ENCODE peak calls at places on chromosomes 3 and 15, in ten cellular contexts. J is pancreas, Y is HL-60, C is dorsolateral prefrontal cortex, B is fibroblast of mammary gland, A is uterus, E is hepatocyte, U is colonic mucosa, Z is small intestine, Q is body of pancreas. P is an unnamed sample.

GRCh38 chr15:39358441-39359041 is 222.3 kb upstream of the THBS1 start:
- DNase-seq in B (peak; percentile 42), Q (peak; percentile 33), U (no peak), C (no peak), Y (no peak), A (peak; percentile 65), E (no peak), J (peak; percentile 42), Z (peak; percentile 6), P (no peak)

GRCh38 chr3:32442766-32443165 is 51.1 kb downstream of the CMTM7 start:
- DNase-seq in A (no peak), Q (no peak), E (no peak), B (peak; percentile 28), J (no peak), Z (no peak), U (no peak), C (no peak), Y (no peak), P (no peak)

GRCh38 chr3:44421280-44421679 is 56.2 kb downstream of the ZNF445 start:
- DNase-seq in Z (no peak), U (no peak), A (no peak), B (no peak), C (no peak), E (no peak), Q (no peak), J (no peak), Y (no peak), P (no peak)

GRCh38 chr3:174358252-174358651 is 500.9 kb upstream of the NAALADL2 start:
- DNase-seq in A (no peak), Y (no peak), C (no peak), U (no peak), E (no peak), Z (no peak), B (peak; percentile 12), J (no peak), Q (no peak), P (no peak)

GRCh38 chr15:40006646-40007045 is 32.3 kb downstream of the SRP14 start:
- DNase-seq in J (no peak), Z (no peak), Y (no peak), Q (no peak), C (no peak), U (no peak), E (no peak), B (peak; percentile 61), A (no peak), P (no peak)

GRCh38 chr3:50161320-50161719 is 6.2 kb downstream of the SEMA3F start:
- DNase-seq in B (no peak), Z (peak; percentile 84), U (peak; percentile 88), Y (no peak), E (no peak), Q (no peak), A (no peak), C (no peak), J (no peak), P (no peak)

GRCh38 chr3:115713247-115713646 is 89.9 kb downstream of the GAP43 start:
- DNase-seq in B (no peak), C (peak; percentile 34), Q (peak; percentile 65), Y (no peak), A (no peak), J (peak; percentile 69), E (peak; percentile 35), U (no peak), Z (no peak), P (no peak)

GRCh38 chr3:5197022-5197421 is 9.5 kb downstream of the EDEM1 start:
- DNase-seq in Z (no peak), U (no peak), Y (no peak), J (no peak), Q (no peak), E (no peak), A (no peak), C (no peak), B (peak; percentile 69), P (no peak)

GRCh38 chr3:34066999-34067398 is 268.6 kb downstream of the PDCD6IP start:
- DNase-seq in B (no peak), Q (no peak), Y (no peak), A (no peak), Z (no peak), U (no peak), E (no peak), C (no peak), J (no peak), P (no peak)

GRCh38 chr15:93241696-93242585 is 152.9 kb upstream of the RGMA start:
- DNase-seq in A (no peak), B (no peak), U (no peak), E (no peak), Y (no peak), J (no peak), C (no peak), Q (no peak), Z (no peak), P (no peak)

GRCh38 chr3:30664884-30665283 is 58.5 kb downstream of the TGFBR2 start:
- DNase-seq in Q (no peak), C (no peak), B (no peak), U (no peak), J (no peak), Y (peak; percentile 69), E (no peak), Z (peak; percentile 29), A (no peak), P (no peak)

GRCh38 chr3:23580337-23580736 is 225.4 kb upstream of the UBE2E1 start:
- DNase-seq in U (no peak), C (no peak), B (peak; percentile 82), A (no peak), Z (peak; percentile 5), Y (no peak), Q (no peak), E (no peak), J (no peak), P (no peak)

GRCh38 chr3:69731080-69731479 is 8.2 kb upstream of the MITF start:
- DNase-seq in Z (no peak), B (no peak), A (no peak), Q (no peak), U (no peak), C (no peak), E (no peak), J (no peak), Y (no peak), P (no peak)

GRCh38 chr15:35427091-35427490 is 118.9 kb downstream of the DPH6 start:
- DNase-seq in B (peak; percentile 80), U (no peak), A (no peak), E (peak; percentile 4), C (no peak), J (no peak), Q (no peak), Y (no peak), Z (no peak), P (no peak)

GRCh38 chr3:153977148-153977547 is 144.0 kb upstream of the ARHGEF26 start:
- DNase-seq in C (peak; percentile 11), E (no peak), B (peak; percentile 54), Z (no peak), U (no peak), A (peak; percentile 55), J (no peak), Q (no peak), Y (no peak), P (no peak)

GRCh38 chr3:46110701-46111493 is 83.6 kb upstream of the XCR1 start:
- DNase-seq in B (peak; percentile 93), U (peak; percentile 67), E (peak; percentile 51), A (no peak), Z (peak; percentile 88), J (no peak), C (no peak), Q (no peak), Y (peak; percentile 96), P (no peak)

GRCh38 chr3:157026091-157026490 is 133.9 kb downstream of the CCNL1 start:
- DNase-seq in B (no peak), A (no peak), Y (no peak), Q (no peak), C (no peak), J (no peak), Z (no peak), E (no peak), U (no peak), P (no peak)

GRCh38 chr15:76930831-76931396 is 635 bp upstream of the RCN2 start:
- DNase-seq in A (no peak), Q (no peak), E (no peak), J (no peak), Y (no peak), Z (no peak), B (no peak), U (no peak), C (no peak), P (no peak)

GRCh38 chr15:76929011-76929760 is 2.4 kb upstream of the RCN2 start:
- DNase-seq in Y (no peak), Z (no peak), A (no peak), E (no peak), J (no peak), Q (no peak), C (no peak), U (no peak), B (no peak), P (no peak)

GRCh38 chr15:76931397-76932089 is at the start of gene RCN2:
- DNase-seq in J (peak; percentile 97), Y (peak; percentile 94), Q (peak; percentile 96), A (peak; percentile 95), B (peak; percentile 87), C (peak; percentile 96), U (peak; percentile 95), Z (peak; percentile 95), E (peak; percentile 98), P (peak; percentile 96)

GRCh38 chr15:76935620-76936019 is 4.1 kb downstream of the RCN2 start:
- DNase-seq in E (no peak), J (no peak), U (no peak), Y (no peak), C (no peak), Z (no peak), A (no peak), Q (no peak), B (no peak), P (no peak)

GRCh38 chr15:76932090-76932966 is 779 bp downstream of the RCN2 start:
- DNase-seq in Q (no peak), C (no peak), E (no peak), J (no peak), Z (peak; percentile 19), U (no peak), B (peak; percentile 6), A (no peak), Y (peak; percentile 9), P (no peak)
- H3K4me3 ChIP-seq in Q (peak overlapping the region; percentile 49), C (peak overlapping the region; percentile 77), E (peak overlapping the region; percentile 75), J (peak overlapping the region; percentile 70), Z (peak overlapping the region; percentile 93), U (peak overlapping the region; percentile 72), B (peak overlapping the region; percentile 80), A (peak overlapping the region; percentile 76), Y (peak overlapping the region; percentile 87), P (peak overlapping the region; percentile 65)

GRCh38 chr3:64685331-64685799 is 2.4 kb downstream of the ADAMTS9 start:
- DNase-seq in U (peak; percentile 37), A (peak; percentile 72), C (peak; percentile 36), E (peak; percentile 51), Y (no peak), Q (peak; percentile 25), Z (peak; percentile 7), J (no peak), B (peak; percentile 71), P (no peak)
- H3K4me3 ChIP-seq in U (peak overlapping the region; percentile 52), A (peak overlapping the region; percentile 69), C (peak overlapping the region; percentile 69), E (peak overlapping the region; percentile 68), Y (no peak overlapping the region), Q (peak overlapping the region; percentile 26), Z (peak overlapping the region; percentile 45), J (peak overlapping the region; percentile 31), B (peak overlapping the region; percentile 70), P (peak overlapping the region; percentile 59)

GRCh38 chr3:158279584-158279983 is 169.7 kb downstream of the RSRC1 start:
- DNase-seq in Q (no peak), C (no peak), Z (no peak), Y (peak; percentile 29), E (no peak), U (no peak), B (no peak), A (no peak), J (no peak), P (no peak)
- H3K4me3 ChIP-seq in Q (no peak overlapping the region), C (no peak overlapping the region), Z (no peak overlapping the region), Y (no peak overlapping the region), E (no peak overlapping the region), U (no peak overlapping the region), B (no peak overlapping the region), A (no peak overlapping the region), J (no peak overlapping the region), P (no peak overlapping the region)

GRCh38 chr3:9190276-9190675 is 59.2 kb downstream of the SRGAP3 start:
- DNase-seq in Q (no peak), Y (no peak), U (no peak), B (no peak), E (no peak), Z (no peak), J (no peak), C (no peak), A (no peak), P (no peak)
- H3K4me3 ChIP-seq in Q (no peak overlapping the region), Y (no peak overlapping the region), U (no peak overlapping the region), B (no peak overlapping the region), E (no peak overlapping the region), Z (no peak overlapping the region), J (no peak overlapping the region), C (no peak overlapping the region), A (no peak overlapping the region), P (no peak overlapping the region)

P was measured in SJCRH30.